ENCODE peak calls at places on chromosomes 6 and 20, in nine cellular contexts. One of them, this sample, is unnamed. For H3K9me3, the result is how much of the 10 kb centered on the place peaks cover.

GRCh38 chr20:16351415-16351814 is 221.8 kb downstream of the KIF16B start:
- DNase-seq in PC-9: no peak
- DNase-seq in breast epithelium: no peak
- DNase-seq in HCT116: no peak
- DNase-seq in pancreas: no peak
- DNase-seq in left ventricle myocardium inferior: no peak
- DNase-seq in sigmoid colon: no peak
- DNase-seq in colonic mucosa: no peak
- DNase-seq in cardiac muscle cell: no peak
- DNase-seq in this sample: no peak

GRCh38 chr6:12265795-12266194 is 24.4 kb upstream of the EDN1 start:
- DNase-seq in PC-9: peak
- DNase-seq in breast epithelium: no peak
- DNase-seq in HCT116: no peak
- DNase-seq in pancreas: no peak
- DNase-seq in left ventricle myocardium inferior: no peak
- DNase-seq in sigmoid colon: no peak
- DNase-seq in colonic mucosa: no peak
- DNase-seq in cardiac muscle cell: no peak
- DNase-seq in this sample: no peak

GRCh38 chr20:32652739-32653526 is 20.8 kb downstream of the C20orf203 start:
- DNase-seq in PC-9: peak
- DNase-seq in breast epithelium: peak
- DNase-seq in HCT116: peak
- DNase-seq in pancreas: peak
- DNase-seq in left ventricle myocardium inferior: peak
- DNase-seq in sigmoid colon: peak
- DNase-seq in colonic mucosa: peak
- DNase-seq in cardiac muscle cell: peak
- DNase-seq in this sample: peak

GRCh38 chr20:5171074-5171789 is 44.4 kb downstream of the CDS2 start:
- DNase-seq in PC-9: no peak
- DNase-seq in breast epithelium: no peak
- DNase-seq in HCT116: no peak
- DNase-seq in pancreas: no peak
- DNase-seq in left ventricle myocardium inferior: peak
- DNase-seq in sigmoid colon: no peak
- DNase-seq in colonic mucosa: no peak
- DNase-seq in cardiac muscle cell: peak
- DNase-seq in this sample: no peak

GRCh38 chr6:43276180-43277082 is 21.6 kb upstream of the SLC22A7 start:
- DNase-seq in PC-9: no peak
- DNase-seq in breast epithelium: no peak
- DNase-seq in HCT116: no peak
- DNase-seq in pancreas: no peak
- DNase-seq in left ventricle myocardium inferior: no peak
- DNase-seq in sigmoid colon: no peak
- DNase-seq in colonic mucosa: peak
- DNase-seq in cardiac muscle cell: no peak
- DNase-seq in this sample: peak

GRCh38 chr20:25076201-25076600 is 5.7 kb downstream of the VSX1 start:
- DNase-seq in PC-9: peak
- DNase-seq in breast epithelium: no peak
- DNase-seq in HCT116: peak
- DNase-seq in pancreas: no peak
- DNase-seq in left ventricle myocardium inferior: no peak
- DNase-seq in sigmoid colon: no peak
- DNase-seq in colonic mucosa: no peak
- DNase-seq in cardiac muscle cell: no peak
- DNase-seq in this sample: no peak

GRCh38 chr20:58788896-58789295 is 61.8 kb downstream of the GNAS-AS1 start:
- DNase-seq in PC-9: no peak
- DNase-seq in breast epithelium: no peak
- DNase-seq in HCT116: no peak
- DNase-seq in pancreas: no peak
- DNase-seq in left ventricle myocardium inferior: no peak
- DNase-seq in sigmoid colon: no peak
- DNase-seq in colonic mucosa: no peak
- DNase-seq in cardiac muscle cell: no peak
- DNase-seq in this sample: no peak

GRCh38 chr6:39378175-39378889 is 55.8 kb upstream of the KCNK16 start:
- DNase-seq in PC-9: no peak
- DNase-seq in breast epithelium: no peak
- DNase-seq in HCT116: no peak
- DNase-seq in pancreas: peak
- DNase-seq in left ventricle myocardium inferior: no peak
- DNase-seq in sigmoid colon: no peak
- DNase-seq in colonic mucosa: no peak
- DNase-seq in cardiac muscle cell: no peak
- DNase-seq in this sample: no peak

GRCh38 chr6:143332153-143332845 is 118.2 kb downstream of the ADAT2 start:
- DNase-seq in PC-9: no peak
- DNase-seq in breast epithelium: no peak
- DNase-seq in HCT116: no peak
- DNase-seq in pancreas: no peak
- DNase-seq in left ventricle myocardium inferior: no peak
- DNase-seq in sigmoid colon: no peak
- DNase-seq in colonic mucosa: no peak
- DNase-seq in cardiac muscle cell: no peak
- DNase-seq in this sample: no peak

GRCh38 chr6:130981409-130981808 is 81.6 kb downstream of the EPB41L2 start:
- DNase-seq in PC-9: no peak
- DNase-seq in breast epithelium: no peak
- DNase-seq in HCT116: no peak
- DNase-seq in pancreas: no peak
- DNase-seq in left ventricle myocardium inferior: no peak
- DNase-seq in sigmoid colon: no peak
- DNase-seq in colonic mucosa: no peak
- DNase-seq in cardiac muscle cell: no peak
- DNase-seq in this sample: no peak

GRCh38 chr6:73451166-73452106 is 661 bp downstream of the CGAS start:
- DNase-seq in PC-9: peak
- DNase-seq in breast epithelium: no peak
- DNase-seq in HCT116: no peak
- DNase-seq in pancreas: peak
- DNase-seq in left ventricle myocardium inferior: peak
- DNase-seq in sigmoid colon: peak
- DNase-seq in colonic mucosa: peak
- DNase-seq in cardiac muscle cell: peak
- DNase-seq in this sample: peak

GRCh38 chr20:2652724-2653510 is 485 bp downstream of the NOP56 start:
- DNase-seq in PC-9: no peak
- DNase-seq in breast epithelium: no peak
- DNase-seq in HCT116: no peak
- DNase-seq in pancreas: no peak
- DNase-seq in left ventricle myocardium inferior: peak
- DNase-seq in sigmoid colon: no peak
- DNase-seq in colonic mucosa: peak
- DNase-seq in cardiac muscle cell: peak
- DNase-seq in this sample: peak

GRCh38 chr20:21352703-21353102 is 44.6 kb downstream of the NKX2-4 start:
- DNase-seq in PC-9: no peak
- DNase-seq in breast epithelium: no peak
- DNase-seq in HCT116: no peak
- DNase-seq in pancreas: no peak
- DNase-seq in left ventricle myocardium inferior: no peak
- DNase-seq in sigmoid colon: no peak
- DNase-seq in colonic mucosa: no peak
- DNase-seq in cardiac muscle cell: no peak
- DNase-seq in this sample: no peak

GRCh38 chr6:71531841-71532240 is 243.2 kb downstream of the OGFRL1 start:
- DNase-seq in PC-9: no peak
- DNase-seq in breast epithelium: peak
- DNase-seq in HCT116: no peak
- DNase-seq in pancreas: no peak
- DNase-seq in left ventricle myocardium inferior: no peak
- DNase-seq in sigmoid colon: no peak
- DNase-seq in colonic mucosa: no peak
- DNase-seq in cardiac muscle cell: no peak
- DNase-seq in this sample: no peak

GRCh38 chr6:139271056-139271455 is 20.7 kb downstream of the TXLNB start:
- DNase-seq in PC-9: no peak
- DNase-seq in breast epithelium: no peak
- DNase-seq in HCT116: no peak
- DNase-seq in pancreas: no peak
- DNase-seq in left ventricle myocardium inferior: no peak
- DNase-seq in sigmoid colon: no peak
- DNase-seq in colonic mucosa: no peak
- DNase-seq in cardiac muscle cell: no peak
- DNase-seq in this sample: no peak

GRCh38 chr20:1868856-1869255 is 26.4 kb upstream of the SIRPA start:
- DNase-seq in PC-9: no peak
- DNase-seq in breast epithelium: no peak
- DNase-seq in HCT116: no peak
- DNase-seq in pancreas: no peak
- DNase-seq in left ventricle myocardium inferior: no peak
- DNase-seq in sigmoid colon: no peak
- DNase-seq in colonic mucosa: no peak
- DNase-seq in cardiac muscle cell: no peak
- DNase-seq in this sample: no peak

GRCh38 chr6:1708820-1709612 is 99.3 kb downstream of the FOXC1 start:
- DNase-seq in PC-9: no peak
- DNase-seq in breast epithelium: no peak
- DNase-seq in HCT116: peak
- DNase-seq in pancreas: peak
- DNase-seq in left ventricle myocardium inferior: no peak
- DNase-seq in sigmoid colon: no peak
- DNase-seq in colonic mucosa: no peak
- DNase-seq in cardiac muscle cell: no peak
- DNase-seq in this sample: no peak

GRCh38 chr6:90296346-90297123 is at the start of gene BACH2:
- DNase-seq in PC-9: peak
- DNase-seq in breast epithelium: peak
- DNase-seq in HCT116: peak
- DNase-seq in pancreas: peak
- DNase-seq in left ventricle myocardium inferior: peak
- DNase-seq in sigmoid colon: peak
- DNase-seq in colonic mucosa: peak
- DNase-seq in cardiac muscle cell: peak
- DNase-seq in this sample: peak

GRCh38 chr6:53410508-53411258 is 61.9 kb upstream of the ELOVL5 start:
- DNase-seq in PC-9: no peak
- DNase-seq in breast epithelium: no peak
- DNase-seq in HCT116: peak
- DNase-seq in pancreas: no peak
- DNase-seq in left ventricle myocardium inferior: peak
- DNase-seq in sigmoid colon: no peak
- DNase-seq in colonic mucosa: peak
- DNase-seq in cardiac muscle cell: peak
- DNase-seq in this sample: peak

GRCh38 chr20:38472513-38473352 is at the start of gene RALGAPB:
- DNase-seq in PC-9: peak
- DNase-seq in breast epithelium: peak
- DNase-seq in HCT116: peak
- DNase-seq in pancreas: peak
- DNase-seq in left ventricle myocardium inferior: peak
- DNase-seq in sigmoid colon: peak
- DNase-seq in colonic mucosa: peak
- DNase-seq in cardiac muscle cell: peak
- DNase-seq in this sample: peak
- TF ChIP-seq CTCF in PC-9: peak
- TF ChIP-seq CTCF in breast epithelium: peak
- TF ChIP-seq CTCF in HCT116: peak
- TF ChIP-seq CTCF in pancreas: no peak
- TF ChIP-seq CTCF in left ventricle myocardium inferior: peak
- TF ChIP-seq CTCF in sigmoid colon: no peak
- TF ChIP-seq CTCF in colonic mucosa: no peak
- TF ChIP-seq CTCF in cardiac muscle cell: peak
- TF ChIP-seq CTCF in this sample: peak

GRCh38 chr6:23282243-23283021 is 713.1 kb downstream of the HDGFL1 start:
- DNase-seq in PC-9: no peak
- DNase-seq in breast epithelium: no peak
- DNase-seq in HCT116: no peak
- DNase-seq in pancreas: no peak
- DNase-seq in left ventricle myocardium inferior: no peak
- DNase-seq in sigmoid colon: no peak
- DNase-seq in colonic mucosa: no peak
- DNase-seq in cardiac muscle cell: no peak
- DNase-seq in this sample: no peak

GRCh38 chr6:23280445-23280844 is 711.1 kb downstream of the HDGFL1 start:
- DNase-seq in PC-9: no peak
- DNase-seq in breast epithelium: no peak
- DNase-seq in HCT116: no peak
- DNase-seq in pancreas: no peak
- DNase-seq in left ventricle myocardium inferior: no peak
- DNase-seq in sigmoid colon: no peak
- DNase-seq in colonic mucosa: no peak
- DNase-seq in cardiac muscle cell: no peak
- DNase-seq in this sample: no peak

GRCh38 chr6:23272536-23272935 is 703.2 kb downstream of the HDGFL1 start:
- DNase-seq in PC-9: no peak
- DNase-seq in breast epithelium: no peak
- DNase-seq in HCT116: no peak
- DNase-seq in pancreas: no peak
- DNase-seq in left ventricle myocardium inferior: no peak
- DNase-seq in sigmoid colon: no peak
- DNase-seq in colonic mucosa: no peak
- DNase-seq in cardiac muscle cell: no peak
- DNase-seq in this sample: no peak

GRCh38 chr6:23277521-23278227 is 708.3 kb downstream of the HDGFL1 start:
- DNase-seq in PC-9: no peak
- DNase-seq in breast epithelium: no peak
- DNase-seq in HCT116: no peak
- DNase-seq in pancreas: no peak
- DNase-seq in left ventricle myocardium inferior: no peak
- DNase-seq in sigmoid colon: no peak
- DNase-seq in colonic mucosa: no peak
- DNase-seq in cardiac muscle cell: no peak
- DNase-seq in this sample: no peak
- H3K9me3 ChIP-seq in PC-9: under half
- H3K9me3 ChIP-seq in breast epithelium: under half
- H3K9me3 ChIP-seq in HCT116: under half
- H3K9me3 ChIP-seq in pancreas: under half
- H3K9me3 ChIP-seq in left ventricle myocardium inferior: under half
- H3K9me3 ChIP-seq in sigmoid colon: under half
- H3K9me3 ChIP-seq in colonic mucosa: under half
- H3K9me3 ChIP-seq in cardiac muscle cell: under half
- H3K9me3 ChIP-seq in this sample: under half

GRCh38 chr20:62529916-62530642 is 54.3 kb upstream of the GATA5 start:
- DNase-seq in PC-9: no peak
- DNase-seq in breast epithelium: no peak
- DNase-seq in HCT116: no peak
- DNase-seq in pancreas: no peak
- DNase-seq in left ventricle myocardium inferior: no peak
- DNase-seq in sigmoid colon: no peak
- DNase-seq in colonic mucosa: no peak
- DNase-seq in cardiac muscle cell: peak
- DNase-seq in this sample: no peak
- TF ChIP-seq CTCF in PC-9: no peak
- TF ChIP-seq CTCF in breast epithelium: no peak
- TF ChIP-seq CTCF in HCT116: no peak
- TF ChIP-seq CTCF in pancreas: no peak
- TF ChIP-seq CTCF in left ventricle myocardium inferior: no peak
- TF ChIP-seq CTCF in sigmoid colon: no peak
- TF ChIP-seq CTCF in colonic mucosa: no peak
- TF ChIP-seq CTCF in cardiac muscle cell: no peak
- TF ChIP-seq CTCF in this sample: no peak

DNA sequence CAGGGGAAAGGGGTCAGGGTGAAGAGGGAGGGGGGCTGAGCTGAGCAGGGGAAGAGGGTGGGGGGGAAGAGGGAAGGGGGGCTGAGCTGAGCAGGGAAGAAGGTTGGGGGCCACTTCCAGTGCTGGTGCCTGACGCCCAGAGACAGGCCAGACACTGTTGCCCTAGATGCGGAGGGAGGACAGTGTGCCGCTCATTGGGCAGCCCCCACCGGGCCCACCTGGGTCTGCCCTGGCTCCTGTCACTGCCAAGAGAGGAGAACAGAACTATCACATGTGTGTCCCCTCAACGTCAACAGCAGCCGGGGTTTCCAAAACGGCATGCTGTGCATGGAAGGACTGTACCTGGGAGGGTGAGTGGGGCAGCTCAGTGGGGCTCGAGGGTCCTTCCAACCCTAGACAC is 342.1 kb downstream of the CDH4 start:
- DNase-seq in PC-9: no peak
- DNase-seq in breast epithelium: no peak
- DNase-seq in HCT116: no peak
- DNase-seq in pancreas: no peak
- DNase-seq in left ventricle myocardium inferior: no peak
- DNase-seq in sigmoid colon: no peak
- DNase-seq in colonic mucosa: no peak
- DNase-seq in cardiac muscle cell: no peak
- DNase-seq in this sample: no peak
- H3K9me3 ChIP-seq in PC-9: under half
- H3K9me3 ChIP-seq in breast epithelium: under half
- H3K9me3 ChIP-seq in HCT116: under half
- H3K9me3 ChIP-seq in pancreas: under half
- H3K9me3 ChIP-seq in left ventricle myocardium inferior: half or more
- H3K9me3 ChIP-seq in sigmoid colon: under half
- H3K9me3 ChIP-seq in colonic mucosa: under half
- H3K9me3 ChIP-seq in cardiac muscle cell: under half
- H3K9me3 ChIP-seq in this sample: under half